ENCODE peak calls at places on chromosomes 2 and 18, in seven cellular contexts. One of them, this sample, is unnamed. For H3K4me1, the result is how much of the 10 kb centered on the place peaks cover.

GRCh38 chr2:216519154-216519762 is 20.6 kb downstream of the RPL37A start:
- DNase-seq in psoas muscle: no peak
- DNase-seq in stomach: peak
- DNase-seq in vagina: no peak
- DNase-seq in A673: peak
- DNase-seq in neural progenitor cell: peak
- DNase-seq in IMR-90: peak
- DNase-seq in this sample: peak

GRCh38 chr2:161124186-161124585 is 36.0 kb upstream of the TANK start:
- DNase-seq in psoas muscle: no peak
- DNase-seq in stomach: no peak
- DNase-seq in vagina: no peak
- DNase-seq in A673: no peak
- DNase-seq in neural progenitor cell: no peak
- DNase-seq in IMR-90: no peak
- DNase-seq in this sample: no peak

GRCh38 chr2:209929369-209929768 is 73.1 kb upstream of the RPE start:
- DNase-seq in psoas muscle: no peak
- DNase-seq in stomach: no peak
- DNase-seq in vagina: no peak
- DNase-seq in A673: no peak
- DNase-seq in neural progenitor cell: no peak
- DNase-seq in IMR-90: no peak
- DNase-seq in this sample: no peak

GRCh38 chr2:241902357-241902991 is 32.9 kb downstream of the RTP5 start:
- DNase-seq in psoas muscle: no peak
- DNase-seq in stomach: peak
- DNase-seq in vagina: no peak
- DNase-seq in A673: no peak
- DNase-seq in neural progenitor cell: no peak
- DNase-seq in IMR-90: no peak
- DNase-seq in this sample: no peak

GRCh38 chr2:186256540-186256939 is 229.5 kb upstream of the ZC3H15 start:
- DNase-seq in psoas muscle: no peak
- DNase-seq in stomach: no peak
- DNase-seq in vagina: no peak
- DNase-seq in A673: peak
- DNase-seq in neural progenitor cell: peak
- DNase-seq in IMR-90: peak
- DNase-seq in this sample: peak

GRCh38 chr2:186060744-186061143 is 322.1 kb downstream of the FSIP2 start:
- DNase-seq in psoas muscle: no peak
- DNase-seq in stomach: no peak
- DNase-seq in vagina: no peak
- DNase-seq in A673: no peak
- DNase-seq in neural progenitor cell: no peak
- DNase-seq in IMR-90: no peak
- DNase-seq in this sample: no peak

GRCh38 chr2:950627-950992 is at the start of gene SNTG2:
- DNase-seq in psoas muscle: no peak
- DNase-seq in stomach: peak
- DNase-seq in vagina: no peak
- DNase-seq in A673: peak
- DNase-seq in neural progenitor cell: peak
- DNase-seq in IMR-90: no peak
- DNase-seq in this sample: no peak

GRCh38 chr2:204365778-204366177 is 179.5 kb upstream of the PARD3B start:
- DNase-seq in psoas muscle: no peak
- DNase-seq in stomach: no peak
- DNase-seq in vagina: no peak
- DNase-seq in A673: no peak
- DNase-seq in neural progenitor cell: no peak
- DNase-seq in IMR-90: peak
- DNase-seq in this sample: no peak

GRCh38 chr18:56716692-56717146 is 65.6 kb downstream of the WDR7 start:
- DNase-seq in psoas muscle: no peak
- DNase-seq in stomach: no peak
- DNase-seq in vagina: no peak
- DNase-seq in A673: no peak
- DNase-seq in neural progenitor cell: no peak
- DNase-seq in IMR-90: no peak
- DNase-seq in this sample: no peak

GRCh38 chr18:72848534-72849237 is 19.1 kb downstream of the NETO1 start:
- DNase-seq in psoas muscle: no peak
- DNase-seq in stomach: no peak
- DNase-seq in vagina: no peak
- DNase-seq in A673: no peak
- DNase-seq in neural progenitor cell: no peak
- DNase-seq in IMR-90: no peak
- DNase-seq in this sample: peak

GRCh38 chr18:40851014-40851429 is 1104.0 kb upstream of the PIK3C3 start:
- DNase-seq in psoas muscle: no peak
- DNase-seq in stomach: peak
- DNase-seq in vagina: no peak
- DNase-seq in A673: no peak
- DNase-seq in neural progenitor cell: no peak
- DNase-seq in IMR-90: peak
- DNase-seq in this sample: peak

GRCh38 chr2:127079358-127079920 is 27.5 kb downstream of the BIN1 start:
- DNase-seq in psoas muscle: no peak
- DNase-seq in stomach: no peak
- DNase-seq in vagina: no peak
- DNase-seq in A673: no peak
- DNase-seq in neural progenitor cell: no peak
- DNase-seq in IMR-90: no peak
- DNase-seq in this sample: no peak

GRCh38 chr2:239583879-239584859 is 183.3 kb upstream of the HDAC4 start:
- DNase-seq in psoas muscle: no peak
- DNase-seq in stomach: no peak
- DNase-seq in vagina: no peak
- DNase-seq in A673: no peak
- DNase-seq in neural progenitor cell: no peak
- DNase-seq in IMR-90: no peak
- DNase-seq in this sample: no peak

GRCh38 chr2:59585657-59586056 is 967.8 kb downstream of the BCL11A start:
- DNase-seq in psoas muscle: no peak
- DNase-seq in stomach: no peak
- DNase-seq in vagina: no peak
- DNase-seq in A673: no peak
- DNase-seq in neural progenitor cell: peak
- DNase-seq in IMR-90: no peak
- DNase-seq in this sample: no peak

GRCh38 chr2:200943527-200944120 is 19.8 kb downstream of the ORC2 start:
- DNase-seq in psoas muscle: no peak
- DNase-seq in stomach: no peak
- DNase-seq in vagina: no peak
- DNase-seq in A673: no peak
- DNase-seq in neural progenitor cell: no peak
- DNase-seq in IMR-90: no peak
- DNase-seq in this sample: no peak

GRCh38 chr2:105397025-105397722 is 1.7 kb downstream of the FHL2 start:
- DNase-seq in psoas muscle: no peak
- DNase-seq in stomach: no peak
- DNase-seq in vagina: no peak
- DNase-seq in A673: no peak
- DNase-seq in neural progenitor cell: no peak
- DNase-seq in IMR-90: no peak
- DNase-seq in this sample: no peak

GRCh38 chr18:53153281-53153680 is 813.3 kb downstream of the DCC start:
- DNase-seq in psoas muscle: no peak
- DNase-seq in stomach: no peak
- DNase-seq in vagina: no peak
- DNase-seq in A673: peak
- DNase-seq in neural progenitor cell: peak
- DNase-seq in IMR-90: no peak
- DNase-seq in this sample: no peak

GRCh38 chr2:104872866-104873688 is 19.2 kb downstream of the POU3F3 start:
- DNase-seq in psoas muscle: no peak
- DNase-seq in stomach: peak
- DNase-seq in vagina: no peak
- DNase-seq in A673: peak
- DNase-seq in neural progenitor cell: peak
- DNase-seq in IMR-90: peak
- DNase-seq in this sample: no peak

GRCh38 chr2:186946896-186947467 is 98.0 kb upstream of the ZSWIM2 start:
- DNase-seq in psoas muscle: no peak
- DNase-seq in stomach: no peak
- DNase-seq in vagina: no peak
- DNase-seq in A673: no peak
- DNase-seq in neural progenitor cell: no peak
- DNase-seq in IMR-90: no peak
- DNase-seq in this sample: no peak

GRCh38 chr2:26455801-26456700 is 21.9 kb downstream of the OTOF start:
- DNase-seq in psoas muscle: no peak
- DNase-seq in stomach: peak
- DNase-seq in vagina: no peak
- DNase-seq in A673: no peak
- DNase-seq in neural progenitor cell: no peak
- DNase-seq in IMR-90: no peak
- DNase-seq in this sample: no peak

GRCh38 chr2:212956665-212957064 is 194.7 kb downstream of the IKZF2 start:
- DNase-seq in psoas muscle: no peak
- DNase-seq in stomach: no peak
- DNase-seq in vagina: no peak
- DNase-seq in A673: no peak
- DNase-seq in neural progenitor cell: no peak
- DNase-seq in IMR-90: no peak
- DNase-seq in this sample: no peak

GRCh38 chr2:229914182-229914581 is 7.6 kb downstream of the TRIP12 start:
- DNase-seq in psoas muscle: no peak
- DNase-seq in stomach: no peak
- DNase-seq in vagina: no peak
- DNase-seq in A673: no peak
- DNase-seq in neural progenitor cell: no peak
- DNase-seq in IMR-90: no peak
- DNase-seq in this sample: no peak

GRCh38 chr18:34744569-34744968 is 34.5 kb downstream of the DTNA start:
- DNase-seq in psoas muscle: no peak
- DNase-seq in stomach: no peak
- DNase-seq in vagina: no peak
- DNase-seq in A673: no peak
- DNase-seq in neural progenitor cell: no peak
- DNase-seq in IMR-90: no peak
- DNase-seq in this sample: no peak

DNA sequence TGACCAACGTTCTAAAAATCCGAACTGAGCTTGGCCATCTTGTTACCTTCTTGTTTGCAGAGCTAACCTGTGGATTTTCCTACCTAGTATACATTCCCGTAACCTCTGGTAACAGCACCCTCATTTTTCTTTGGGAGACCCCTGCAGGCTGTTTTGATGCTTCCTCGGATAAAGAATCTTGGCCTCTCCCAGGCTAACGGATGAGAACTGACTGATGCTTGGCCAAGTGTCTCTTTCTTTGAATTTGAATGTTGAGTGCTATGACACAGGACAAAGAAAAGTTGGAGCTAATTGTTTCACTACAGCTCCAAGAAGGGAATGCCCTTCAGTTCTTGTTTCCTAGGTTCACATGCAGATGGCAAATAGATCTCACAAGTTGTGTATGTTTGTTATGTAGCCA is 19.3 kb upstream of the CAVIN2 start:
- DNase-seq in psoas muscle: no peak
- DNase-seq in stomach: no peak
- DNase-seq in vagina: no peak
- DNase-seq in A673: no peak
- DNase-seq in neural progenitor cell: no peak
- DNase-seq in IMR-90: no peak
- DNase-seq in this sample: no peak
- H3K27ac ChIP-seq in psoas muscle: peak
- H3K27ac ChIP-seq in stomach: peak
- H3K27ac ChIP-seq in vagina: peak
- H3K27ac ChIP-seq in A673: no peak
- H3K27ac ChIP-seq in neural progenitor cell: no peak
- H3K27ac ChIP-seq in IMR-90: peak
- H3K27ac ChIP-seq in this sample: no peak

DNA sequence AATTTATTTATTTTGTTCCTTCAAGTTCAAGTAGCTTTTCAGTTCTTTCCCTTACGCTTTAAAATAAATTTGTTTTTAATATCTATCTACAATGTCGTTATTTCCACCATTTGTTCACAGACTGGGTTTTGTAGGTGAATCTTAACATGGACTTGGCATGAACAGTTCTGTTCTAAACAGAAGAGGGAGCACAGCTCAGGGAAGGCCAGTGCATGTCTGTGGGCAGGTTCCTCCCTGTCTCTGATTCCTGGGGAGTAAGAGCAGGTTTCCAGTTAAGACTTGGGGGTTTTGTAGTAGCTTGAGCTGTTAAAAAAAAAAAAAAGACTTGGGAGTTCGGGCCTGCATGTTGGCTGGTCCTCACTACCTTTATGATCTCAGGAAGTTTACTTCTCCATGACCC is 11.1 kb downstream of the TTL start:
- DNase-seq in psoas muscle: no peak
- DNase-seq in stomach: no peak
- DNase-seq in vagina: no peak
- DNase-seq in A673: peak
- DNase-seq in neural progenitor cell: no peak
- DNase-seq in IMR-90: peak
- DNase-seq in this sample: no peak
- TF ChIP-seq CTCF in psoas muscle: no peak
- TF ChIP-seq CTCF in stomach: no peak
- TF ChIP-seq CTCF in vagina: no peak
- TF ChIP-seq CTCF in A673: peak
- TF ChIP-seq CTCF in neural progenitor cell: no peak
- TF ChIP-seq CTCF in IMR-90: peak
- TF ChIP-seq CTCF in this sample: peak

DNA sequence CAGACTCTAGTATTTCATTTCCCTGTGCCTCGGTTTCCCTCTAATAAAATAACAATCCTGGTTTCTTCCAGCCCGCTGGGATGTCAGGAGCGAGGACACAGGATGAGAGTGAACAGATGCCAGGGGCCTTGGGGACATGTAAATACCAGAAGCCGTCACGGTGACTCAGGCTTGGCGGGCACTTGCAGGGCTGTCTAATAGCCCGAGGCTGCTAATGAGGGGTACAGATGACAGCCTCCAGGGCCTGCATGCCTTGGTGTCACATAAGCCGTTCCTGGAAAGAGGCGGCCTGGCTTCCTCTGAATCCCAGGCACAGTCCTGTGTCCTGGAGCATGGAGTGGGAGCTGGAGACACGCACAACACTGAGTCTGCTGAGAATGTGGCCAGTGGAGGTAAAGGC is 28.2 kb downstream of the HS1BP3 start:
- DNase-seq in psoas muscle: peak
- DNase-seq in stomach: no peak
- DNase-seq in vagina: no peak
- DNase-seq in A673: peak
- DNase-seq in neural progenitor cell: no peak
- DNase-seq in IMR-90: no peak
- DNase-seq in this sample: no peak
- H3K4me1 ChIP-seq in psoas muscle: under half
- H3K4me1 ChIP-seq in stomach: half or more
- H3K4me1 ChIP-seq in vagina: under half
- H3K4me1 ChIP-seq in A673: under half
- H3K4me1 ChIP-seq in neural progenitor cell: under half
- H3K4me1 ChIP-seq in IMR-90: under half
- H3K4me1 ChIP-seq in this sample: under half

DNA sequence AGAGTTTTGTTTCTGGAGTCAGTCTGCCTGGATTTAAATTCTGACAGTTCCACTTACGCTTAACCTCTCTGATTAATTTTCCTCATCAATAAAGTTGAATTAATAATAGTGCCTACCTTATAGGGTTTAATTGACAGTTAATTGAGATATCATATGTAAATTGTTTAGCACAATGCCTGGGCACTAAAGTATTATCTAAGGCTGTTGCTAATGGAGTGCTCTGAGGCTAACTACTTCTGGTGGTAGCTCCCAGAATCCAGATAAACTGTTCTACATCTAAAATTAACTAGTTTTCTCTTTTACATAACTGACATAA is 185.6 kb upstream of the STON1 start:
- DNase-seq in psoas muscle: no peak
- DNase-seq in stomach: no peak
- DNase-seq in vagina: no peak
- DNase-seq in A673: no peak
- DNase-seq in neural progenitor cell: no peak
- DNase-seq in IMR-90: no peak
- DNase-seq in this sample: no peak
- H3K27ac ChIP-seq in psoas muscle: peak
- H3K27ac ChIP-seq in stomach: peak
- H3K27ac ChIP-seq in vagina: no peak
- H3K27ac ChIP-seq in A673: no peak
- H3K27ac ChIP-seq in neural progenitor cell: no peak
- H3K27ac ChIP-seq in IMR-90: no peak
- H3K27ac ChIP-seq in this sample: peak

This sample was measured in foreskin keratinocyte.